ENCODE peak calls at places on chromosome 21, in nine cellular contexts. One of them, this sample, is unnamed.

GRCh38 chr21:33036430-33037162 is 10.9 kb downstream of the OLIG2 start:
- DNase-seq in GM12864: no peak
- DNase-seq in esophagus squamous epithelium: no peak
- DNase-seq in lower leg skin: no peak
- DNase-seq in neural crest cell: no peak
- DNase-seq in mammary epithelial cell: no peak
- DNase-seq in IMR-90: peak; percentile 71
- DNase-seq in GM13977: peak; percentile 35
- DNase-seq in astrocyte of the spinal cord: peak; percentile 60
- DNase-seq in this sample: no peak

GRCh38 chr21:37717534-37717933 is 198.7 kb downstream of the KCNJ6 start:
- DNase-seq in GM12864: no peak
- DNase-seq in esophagus squamous epithelium: no peak
- DNase-seq in lower leg skin: no peak
- DNase-seq in neural crest cell: no peak
- DNase-seq in mammary epithelial cell: no peak
- DNase-seq in IMR-90: no peak
- DNase-seq in GM13977: no peak
- DNase-seq in astrocyte of the spinal cord: no peak
- DNase-seq in this sample: no peak

GRCh38 chr21:35198982-35199732 is 150.1 kb upstream of the RUNX1 start:
- DNase-seq in GM12864: no peak
- DNase-seq in esophagus squamous epithelium: no peak
- DNase-seq in lower leg skin: no peak
- DNase-seq in neural crest cell: no peak
- DNase-seq in mammary epithelial cell: no peak
- DNase-seq in IMR-90: no peak
- DNase-seq in GM13977: no peak
- DNase-seq in astrocyte of the spinal cord: no peak
- DNase-seq in this sample: no peak

GRCh38 chr21:38170705-38171682 is 85.8 kb upstream of the KCNJ15 start:
- DNase-seq in GM12864: no peak
- DNase-seq in esophagus squamous epithelium: no peak
- DNase-seq in lower leg skin: no peak
- DNase-seq in neural crest cell: no peak
- DNase-seq in mammary epithelial cell: no peak
- DNase-seq in IMR-90: peak; percentile 29
- DNase-seq in GM13977: no peak
- DNase-seq in astrocyte of the spinal cord: peak; percentile 32
- DNase-seq in this sample: no peak

GRCh38 chr21:35156293-35156976 is 107.3 kb upstream of the RUNX1 start:
- DNase-seq in GM12864: no peak
- DNase-seq in esophagus squamous epithelium: no peak
- DNase-seq in lower leg skin: no peak
- DNase-seq in neural crest cell: no peak
- DNase-seq in mammary epithelial cell: no peak
- DNase-seq in IMR-90: no peak
- DNase-seq in GM13977: no peak
- DNase-seq in astrocyte of the spinal cord: no peak
- DNase-seq in this sample: no peak

GRCh38 chr21:29938968-29939858 is 583 bp downstream of the GRIK1 start:
- DNase-seq in GM12864: no peak
- DNase-seq in esophagus squamous epithelium: no peak
- DNase-seq in lower leg skin: peak; percentile 80
- DNase-seq in neural crest cell: peak; percentile 32
- DNase-seq in mammary epithelial cell: no peak
- DNase-seq in IMR-90: no peak
- DNase-seq in GM13977: no peak
- DNase-seq in astrocyte of the spinal cord: peak; percentile 9
- DNase-seq in this sample: no peak

GRCh38 chr21:35149698-35150097 is 100.6 kb upstream of the RUNX1 start:
- DNase-seq in GM12864: no peak
- DNase-seq in esophagus squamous epithelium: no peak
- DNase-seq in lower leg skin: no peak
- DNase-seq in neural crest cell: no peak
- DNase-seq in mammary epithelial cell: peak; percentile 84
- DNase-seq in IMR-90: peak; percentile 39
- DNase-seq in GM13977: no peak
- DNase-seq in astrocyte of the spinal cord: no peak
- DNase-seq in this sample: no peak

GRCh38 chr21:15731243-15731613 is 1.4 kb downstream of the USP25 start:
- DNase-seq in GM12864: no peak
- DNase-seq in esophagus squamous epithelium: no peak
- DNase-seq in lower leg skin: no peak
- DNase-seq in neural crest cell: no peak
- DNase-seq in mammary epithelial cell: peak; percentile 51
- DNase-seq in IMR-90: no peak
- DNase-seq in GM13977: peak; percentile 24
- DNase-seq in astrocyte of the spinal cord: no peak
- DNase-seq in this sample: no peak

GRCh38 chr21:19268634-19269138 is 865.1 kb upstream of the TMPRSS15 start:
- DNase-seq in GM12864: no peak
- DNase-seq in esophagus squamous epithelium: no peak
- DNase-seq in lower leg skin: no peak
- DNase-seq in neural crest cell: no peak
- DNase-seq in mammary epithelial cell: no peak
- DNase-seq in IMR-90: no peak
- DNase-seq in GM13977: no peak
- DNase-seq in astrocyte of the spinal cord: peak; percentile 6
- DNase-seq in this sample: no peak

GRCh38 chr21:17436626-17437111 is 76.2 kb upstream of the CXADR start:
- DNase-seq in GM12864: no peak
- DNase-seq in esophagus squamous epithelium: no peak
- DNase-seq in lower leg skin: no peak
- DNase-seq in neural crest cell: no peak
- DNase-seq in mammary epithelial cell: no peak
- DNase-seq in IMR-90: no peak
- DNase-seq in GM13977: no peak
- DNase-seq in astrocyte of the spinal cord: no peak
- DNase-seq in this sample: no peak

GRCh38 chr21:15526793-15527192 is 203.0 kb upstream of the USP25 start:
- DNase-seq in GM12864: no peak
- DNase-seq in esophagus squamous epithelium: no peak
- DNase-seq in lower leg skin: no peak
- DNase-seq in neural crest cell: no peak
- DNase-seq in mammary epithelial cell: no peak
- DNase-seq in IMR-90: no peak
- DNase-seq in GM13977: no peak
- DNase-seq in astrocyte of the spinal cord: no peak
- DNase-seq in this sample: no peak

GRCh38 chr21:26115899-26116298 is 54.7 kb downstream of the APP start:
- DNase-seq in GM12864: no peak
- DNase-seq in esophagus squamous epithelium: no peak
- DNase-seq in lower leg skin: no peak
- DNase-seq in neural crest cell: no peak
- DNase-seq in mammary epithelial cell: peak; percentile 75
- DNase-seq in IMR-90: peak; percentile 75
- DNase-seq in GM13977: no peak
- DNase-seq in astrocyte of the spinal cord: peak; percentile 71
- DNase-seq in this sample: no peak

DNA sequence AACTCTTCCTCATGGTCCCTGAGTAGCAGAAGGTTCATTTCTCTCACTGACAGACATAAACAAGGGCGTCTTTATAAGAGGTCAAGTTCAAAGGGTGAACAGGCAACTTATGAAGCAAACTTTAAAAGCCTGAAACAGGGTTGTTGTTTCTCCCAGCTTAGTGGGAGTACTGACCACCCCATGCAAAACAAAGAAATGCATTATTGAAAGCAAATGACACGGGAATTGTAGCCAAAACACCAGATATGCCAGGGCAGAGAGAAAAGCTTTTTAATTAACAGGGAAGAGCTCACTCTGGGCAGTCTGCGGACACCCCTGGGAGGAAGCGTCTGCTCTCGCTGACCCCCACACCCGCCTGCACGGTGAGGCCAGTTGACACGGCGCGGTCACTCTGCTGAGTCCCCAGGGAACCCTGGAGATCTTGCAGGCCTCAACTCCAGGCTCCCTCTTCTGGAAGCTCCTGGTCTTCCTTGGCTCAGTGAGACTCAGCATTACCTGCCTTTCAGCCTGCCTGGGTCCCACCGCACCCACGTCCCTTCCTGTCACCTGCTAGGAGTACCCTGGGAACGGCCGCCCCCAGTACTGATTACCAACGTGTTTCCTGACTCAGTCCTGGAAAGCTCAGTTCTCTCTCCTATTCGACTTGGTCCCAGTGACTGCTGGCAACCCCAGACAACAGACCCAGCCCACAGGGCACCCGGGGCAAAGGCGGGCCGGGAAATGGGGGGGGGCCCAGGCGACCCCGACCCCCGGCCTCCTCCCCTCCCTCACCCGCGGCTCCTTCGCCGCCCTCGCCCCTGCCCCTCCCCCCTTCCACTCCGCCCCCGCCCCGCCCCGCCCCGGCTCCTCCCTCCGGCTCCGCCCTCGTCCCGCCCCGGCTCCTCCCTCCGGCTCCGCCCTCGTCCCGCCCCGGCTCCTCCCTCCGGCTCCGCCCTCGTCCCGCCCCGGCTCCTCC is 972 bp downstream of the CFAP410 start:
- DNase-seq in GM12864: no peak
- DNase-seq in esophagus squamous epithelium: no peak
- DNase-seq in lower leg skin: peak; percentile 94
- DNase-seq in neural crest cell: peak; percentile 46
- DNase-seq in mammary epithelial cell: peak; percentile 54
- DNase-seq in IMR-90: peak; percentile 47
- DNase-seq in GM13977: peak; percentile 70
- DNase-seq in astrocyte of the spinal cord: peak; percentile 47
- DNase-seq in this sample: peak; percentile 41
- TF ChIP-seq CTCF in GM12864: no peak
- TF ChIP-seq CTCF in esophagus squamous epithelium: no peak
- TF ChIP-seq CTCF in lower leg skin: no peak
- TF ChIP-seq CTCF in neural crest cell: peak; percentile 49
- TF ChIP-seq CTCF in mammary epithelial cell: peak; percentile 54
- TF ChIP-seq CTCF in IMR-90: peak; percentile 28
- TF ChIP-seq CTCF in GM13977: peak; percentile 5
- TF ChIP-seq CTCF in astrocyte of the spinal cord: peak; percentile 50
- TF ChIP-seq CTCF in this sample: no peak

GRCh38 chr21:44377201-44377921 is 23.9 kb downstream of the TRPM2 start:
- DNase-seq in GM12864: no peak
- DNase-seq in esophagus squamous epithelium: no peak
- DNase-seq in lower leg skin: peak; percentile 81
- DNase-seq in neural crest cell: no peak
- DNase-seq in mammary epithelial cell: peak; percentile 16
- DNase-seq in IMR-90: no peak
- DNase-seq in GM13977: no peak
- DNase-seq in astrocyte of the spinal cord: no peak
- DNase-seq in this sample: no peak
- TF ChIP-seq CTCF in GM12864: peak; percentile 36
- TF ChIP-seq CTCF in esophagus squamous epithelium: no peak
- TF ChIP-seq CTCF in lower leg skin: no peak
- TF ChIP-seq CTCF in neural crest cell: peak; percentile 36
- TF ChIP-seq CTCF in mammary epithelial cell: no peak
- TF ChIP-seq CTCF in IMR-90: no peak
- TF ChIP-seq CTCF in GM13977: no peak
- TF ChIP-seq CTCF in astrocyte of the spinal cord: no peak
- TF ChIP-seq CTCF in this sample: no peak

GRCh38 chr21:45981641-45982255 is at the start of gene COL6A1:
- DNase-seq in GM12864: no peak
- DNase-seq in esophagus squamous epithelium: no peak
- DNase-seq in lower leg skin: peak; percentile 93
- DNase-seq in neural crest cell: peak; percentile 60
- DNase-seq in mammary epithelial cell: peak; percentile 24
- DNase-seq in IMR-90: peak; percentile 66
- DNase-seq in GM13977: peak; percentile 76
- DNase-seq in astrocyte of the spinal cord: peak; percentile 70
- DNase-seq in this sample: peak; percentile 19

GRCh38 chr21:45983981-45984551 is 2.5 kb downstream of the COL6A1 start:
- DNase-seq in GM12864: no peak
- DNase-seq in esophagus squamous epithelium: no peak
- DNase-seq in lower leg skin: peak; percentile 90
- DNase-seq in neural crest cell: no peak
- DNase-seq in mammary epithelial cell: no peak
- DNase-seq in IMR-90: no peak
- DNase-seq in GM13977: no peak
- DNase-seq in astrocyte of the spinal cord: no peak
- DNase-seq in this sample: peak; percentile 13

GRCh38 chr21:45982256-45982757 is 737 bp downstream of the COL6A1 start:
- DNase-seq in GM12864: no peak
- DNase-seq in esophagus squamous epithelium: no peak
- DNase-seq in lower leg skin: peak; percentile 86
- DNase-seq in neural crest cell: no peak
- DNase-seq in mammary epithelial cell: no peak
- DNase-seq in IMR-90: no peak
- DNase-seq in GM13977: no peak
- DNase-seq in astrocyte of the spinal cord: no peak
- DNase-seq in this sample: peak; percentile 14

GRCh38 chr21:45984584-45985095 is 3.1 kb downstream of the COL6A1 start:
- DNase-seq in GM12864: no peak
- DNase-seq in esophagus squamous epithelium: no peak
- DNase-seq in lower leg skin: no peak
- DNase-seq in neural crest cell: no peak
- DNase-seq in mammary epithelial cell: no peak
- DNase-seq in IMR-90: no peak
- DNase-seq in GM13977: no peak
- DNase-seq in astrocyte of the spinal cord: no peak
- DNase-seq in this sample: no peak

DNA sequence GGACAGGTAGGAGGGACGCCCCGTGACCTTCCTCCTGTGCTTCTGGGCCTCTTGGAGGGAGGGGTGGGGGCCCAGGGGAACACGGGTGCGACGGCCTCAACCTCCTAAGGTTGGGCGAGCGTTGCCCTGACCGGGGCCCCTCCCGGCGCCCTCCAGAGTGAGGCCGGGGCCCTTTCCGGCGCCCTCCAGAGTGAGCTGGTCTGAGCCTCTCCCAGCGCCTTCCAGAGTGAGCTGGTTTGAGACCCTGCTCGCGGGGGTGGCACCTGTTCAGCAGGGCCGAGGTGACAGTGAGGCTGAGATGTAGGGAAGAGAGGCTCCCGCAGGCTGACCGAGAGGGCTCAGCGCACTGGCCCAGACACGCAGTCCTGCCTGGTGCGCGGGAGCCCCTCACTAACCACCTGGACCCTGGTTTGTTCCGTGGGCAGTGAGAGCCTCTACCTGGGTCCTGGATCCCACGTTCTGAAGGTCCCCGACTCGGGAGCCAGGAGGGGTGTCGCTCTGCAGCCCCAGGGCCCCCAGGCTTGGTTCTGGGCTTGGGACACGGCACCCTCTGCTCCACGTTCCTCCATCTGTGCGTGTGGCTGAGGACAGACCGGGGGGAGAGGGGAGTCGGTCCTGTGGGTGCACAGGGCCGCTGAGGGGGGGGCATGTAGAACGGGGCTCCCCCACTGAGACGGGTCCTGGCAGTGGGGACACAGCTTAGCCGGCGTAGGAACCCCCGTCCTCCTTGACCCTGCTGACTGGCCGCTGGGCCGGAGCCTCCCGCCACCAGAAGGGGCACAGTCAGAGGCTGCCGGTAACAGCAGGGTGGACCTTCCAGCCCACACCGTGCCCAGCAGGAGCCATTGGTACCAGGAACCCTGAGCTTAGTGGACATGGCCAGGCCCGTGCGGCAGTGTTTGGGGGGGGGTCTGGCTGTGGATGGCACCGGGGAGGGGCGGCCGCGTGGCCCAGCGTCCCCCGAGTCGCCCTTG is 1.5 kb downstream of the COL6A1 start:
- DNase-seq in GM12864: no peak
- DNase-seq in esophagus squamous epithelium: no peak
- DNase-seq in lower leg skin: peak; percentile 87
- DNase-seq in neural crest cell: no peak
- DNase-seq in mammary epithelial cell: no peak
- DNase-seq in IMR-90: no peak
- DNase-seq in GM13977: no peak
- DNase-seq in astrocyte of the spinal cord: no peak
- DNase-seq in this sample: peak; percentile 15
- TF ChIP-seq CTCF in GM12864: no peak
- TF ChIP-seq CTCF in esophagus squamous epithelium: no peak
- TF ChIP-seq CTCF in lower leg skin: no peak
- TF ChIP-seq CTCF in neural crest cell: no peak
- TF ChIP-seq CTCF in mammary epithelial cell: no peak
- TF ChIP-seq CTCF in IMR-90: no peak
- TF ChIP-seq CTCF in GM13977: no peak
- TF ChIP-seq CTCF in astrocyte of the spinal cord: no peak
- TF ChIP-seq CTCF in this sample: no peak

GRCh38 chr21:28521932-28522826 is 470.5 kb downstream of the LTN1 start:
- DNase-seq in GM12864: no peak
- DNase-seq in esophagus squamous epithelium: no peak
- DNase-seq in lower leg skin: no peak
- DNase-seq in neural crest cell: no peak
- DNase-seq in mammary epithelial cell: no peak
- DNase-seq in IMR-90: peak; percentile 79
- DNase-seq in GM13977: no peak
- DNase-seq in astrocyte of the spinal cord: peak; percentile 56
- DNase-seq in this sample: no peak
- TF ChIP-seq CTCF in GM12864: peak; percentile 23
- TF ChIP-seq CTCF in esophagus squamous epithelium: no peak
- TF ChIP-seq CTCF in lower leg skin: no peak
- TF ChIP-seq CTCF in neural crest cell: peak; percentile 25
- TF ChIP-seq CTCF in mammary epithelial cell: peak; percentile 57
- TF ChIP-seq CTCF in IMR-90: peak; percentile 71
- TF ChIP-seq CTCF in GM13977: peak; percentile 23
- TF ChIP-seq CTCF in astrocyte of the spinal cord: peak; percentile 56
- TF ChIP-seq CTCF in this sample: no peak

This sample was measured in activated B cell treated with CpG ODN at 0.5 μM for 24 hours.